ENCODE peak calls at places on chromosomes 16 and 17, in five cellular contexts. Q is upper lobe of right lung, R is ovary, D is A172, A is GM23338. X is an unnamed sample.
A peak's percentile ranks its signal among the peaks of the same experiment; 100 is the strongest.

GRCh38 chr17:57121308-57122042 is 36.4 kb downstream of the AKAP1 start:
- DNase-seq in Q (no peak), R (peak; percentile 47), D (peak; percentile 31), A (peak; percentile 81), X (no peak)

GRCh38 chr17:1986783-1987451 is 38.2 kb downstream of the RTN4RL1 start:
- DNase-seq in Q (no peak), R (peak; percentile 50), D (no peak), A (no peak), X (no peak)

GRCh38 chr16:82037251-82037650 is 2.2 kb downstream of the HSD17B2 start:
- DNase-seq in Q (no peak), R (no peak), D (no peak), A (no peak), X (no peak)

GRCh38 chr16:88334517-88335149 is 48.1 kb upstream of the ZNF469 start:
- DNase-seq in Q (no peak), R (no peak), D (peak; percentile 58), A (no peak), X (no peak)

GRCh38 chr17:38877130-38877851 is 7.4 kb downstream of the LASP1 start:
- DNase-seq in Q (no peak), R (no peak), D (no peak), A (peak; percentile 59), X (no peak)

GRCh38 chr16:68272501-68273209 is 8.3 kb downstream of the SLC7A6 start:
- DNase-seq in Q (no peak), R (no peak), D (no peak), A (no peak), X (no peak)

GRCh38 chr16:3954411-3954921 is 74.0 kb upstream of the CREBBP start:
- DNase-seq in Q (peak; percentile 58), R (no peak), D (no peak), A (no peak), X (no peak)

GRCh38 chr17:34616148-34616547 is 36.8 kb downstream of the TMEM132E start:
- DNase-seq in Q (no peak), R (no peak), D (no peak), A (peak; percentile 64), X (no peak)

GRCh38 chr17:42122371-42123303 is at the start of gene HSPB9:
- DNase-seq in Q (peak; percentile 84), R (peak; percentile 74), D (no peak), A (peak; percentile 95), X (no peak)

GRCh38 chr17:1031711-1032110 is 34.8 kb downstream of the TIMM22 start:
- DNase-seq in Q (no peak), R (peak; percentile 79), D (no peak), A (peak; percentile 79), X (no peak)

GRCh38 chr17:43430936-43431649 is 32.3 kb downstream of the ARL4D start:
- DNase-seq in Q (no peak), R (no peak), D (no peak), A (no peak), X (no peak)

GRCh38 chr17:77182773-77183172 is 42.0 kb downstream of the SEC14L1 start:
- DNase-seq in Q (no peak), R (no peak), D (no peak), A (no peak), X (no peak)

GRCh38 chr16:23945243-23945642 is 109.5 kb downstream of the PRKCB start:
- DNase-seq in Q (no peak), R (no peak), D (no peak), A (no peak), X (no peak)

GRCh38 chr17:12118617-12119016 is 97.9 kb downstream of the MAP2K4 start:
- DNase-seq in Q (no peak), R (no peak), D (no peak), A (no peak), X (no peak)

GRCh38 chr17:47935961-47936360 is 5.4 kb upstream of the PNPO start:
- DNase-seq in Q (no peak), R (no peak), D (peak; percentile 96), A (no peak), X (no peak)

GRCh38 chr16:85663891-85664321 is 24.8 kb downstream of the GINS2 start:
- DNase-seq in Q (no peak), R (peak; percentile 79), D (no peak), A (no peak), X (no peak)

GRCh38 chr17:34641368-34641767 is 62.0 kb downstream of the TMEM132E start:
- DNase-seq in Q (no peak), R (no peak), D (no peak), A (no peak), X (no peak)

GRCh38 chr17:40122466-40122943 is 734 bp downstream of the MSL1 start:
- DNase-seq in Q (peak; percentile 85), R (peak; percentile 73), D (no peak), A (peak; percentile 68), X (no peak)

GRCh38 chr17:76473541-76473985 is 6.2 kb downstream of the AANAT start:
- DNase-seq in Q (peak; percentile 67), R (no peak), D (no peak), A (peak; percentile 81), X (no peak)

GRCh38 chr17:27906238-27906603 is 13.1 kb upstream of the LYRM9 start:
- DNase-seq in Q (no peak), R (no peak), D (no peak), A (no peak), X (no peak)

GRCh38 chr16:11164482-11165270 is 91.3 kb downstream of the SOCS1 start:
- DNase-seq in Q (no peak), R (no peak), D (no peak), A (peak; percentile 31), X (no peak)

GRCh38 chr17:82295472-82295814 is 21.9 kb upstream of the CSNK1D start:
- DNase-seq in Q (no peak), R (no peak), D (no peak), A (no peak), X (no peak)

GRCh38 chr17:28725660-28726395 is at the start of gene TLCD1:
- DNase-seq in Q (peak; percentile 91), R (peak; percentile 68), D (peak; percentile 83), A (peak; percentile 85), X (no peak)

GRCh38 chr17:69061901-69062556 is 1.3 kb upstream of the ABCA9 start:
- DNase-seq in Q (no peak), R (no peak), D (no peak), A (no peak), X (no peak)

GRCh38 chr17:19724501-19725420 is 8.4 kb upstream of the SLC47A2 start:
- DNase-seq in Q (peak; percentile 91), R (peak; percentile 60), D (no peak), A (no peak), X (no peak)

GRCh38 chr16:27408602-27409031 is 6.6 kb downstream of the IL21R start:
- DNase-seq in Q (no peak), R (no peak), D (no peak), A (no peak), X (no peak)

GRCh38 chr16:28067604-28068382 is 4.3 kb upstream of the GSG1L start:
- DNase-seq in Q (no peak), R (no peak), D (peak; percentile 64), A (no peak), X (no peak)

GRCh38 chr17:40070895-40071719 is 8.3 kb downstream of the THRA start:
- DNase-seq in Q (peak; percentile 93), R (peak; percentile 77), D (no peak), A (peak; percentile 51), X (no peak)

GRCh38 chr17:48173191-48173590 is 65.6 kb downstream of the SNX11 start:
- DNase-seq in Q (no peak), R (no peak), D (no peak), A (no peak), X (no peak)

GRCh38 chr17:62644487-62645173 is 17.2 kb downstream of the MRC2 start:
- DNase-seq in Q (peak; percentile 43), R (no peak), D (no peak), A (peak; percentile 80), X (no peak)

GRCh38 chr17:8075081-8075480 is 12.4 kb downstream of the ALOX12B start:
- DNase-seq in Q (no peak), R (no peak), D (no peak), A (no peak), X (no peak)

GRCh38 chr17:15436399-15437369 is 30.7 kb downstream of the CDRT4 start:
- DNase-seq in Q (no peak), R (peak; percentile 75), D (peak; percentile 77), A (peak; percentile 62), X (no peak)

GRCh38 chr16:11030990-11031510 is 86.7 kb downstream of the CLEC16A start:
- DNase-seq in Q (no peak), R (no peak), D (no peak), A (no peak), X (no peak)

GRCh38 chr17:47267354-47267828 is 13.8 kb downstream of the ITGB3 start:
- DNase-seq in Q (no peak), R (no peak), D (peak; percentile 90), A (no peak), X (no peak)

GRCh38 chr17:68384941-68385340 is 72.4 kb downstream of the WIPI1 start:
- DNase-seq in Q (no peak), R (no peak), D (no peak), A (no peak), X (no peak)

X was measured in GM18507.